ENCODE peak calls at places on chromosomes 11 and 22, in nine cellular contexts. One of them, this sample, is unnamed.

GRCh38 chr11:127074151-127074761 is 73.7 kb upstream of the KIRREL3 start:
- DNase-seq in stimulated activated CD4-positive, alpha-beta T cell treated with anti-CD3 and anti-CD28 coated beads, TNF-alpha, amount 100 ng/mL, for 24 hours: no peak
- DNase-seq in SK-MEL-5: peak; percentile 37
- DNase-seq in activated T-helper 1 cell treated with Interleukin-2 at 50 U/mL for 16 hours: no peak
- DNase-seq in activated T-cell treated with anti-CD3 and anti-CD28 coated beads for 1 hour: no peak
- DNase-seq in Right ventricle myocardium superior: no peak
- DNase-seq in EH: peak; percentile 74
- DNase-seq in psoas muscle: no peak
- DNase-seq in heart right ventricle: no peak
- DNase-seq in this sample: no peak

GRCh38 chr11:37087650-37088572 is 489.9 kb upstream of the RAG2 start:
- DNase-seq in stimulated activated CD4-positive, alpha-beta T cell treated with anti-CD3 and anti-CD28 coated beads, TNF-alpha, amount 100 ng/mL, for 24 hours: no peak
- DNase-seq in SK-MEL-5: no peak
- DNase-seq in activated T-helper 1 cell treated with Interleukin-2 at 50 U/mL for 16 hours: no peak
- DNase-seq in activated T-cell treated with anti-CD3 and anti-CD28 coated beads for 1 hour: no peak
- DNase-seq in Right ventricle myocardium superior: no peak
- DNase-seq in EH: no peak
- DNase-seq in psoas muscle: no peak
- DNase-seq in heart right ventricle: no peak
- DNase-seq in this sample: no peak

GRCh38 chr22:27046603-27047002 is 389.2 kb downstream of the MIAT start:
- DNase-seq in stimulated activated CD4-positive, alpha-beta T cell treated with anti-CD3 and anti-CD28 coated beads, TNF-alpha, amount 100 ng/mL, for 24 hours: no peak
- DNase-seq in SK-MEL-5: no peak
- DNase-seq in activated T-helper 1 cell treated with Interleukin-2 at 50 U/mL for 16 hours: no peak
- DNase-seq in activated T-cell treated with anti-CD3 and anti-CD28 coated beads for 1 hour: no peak
- DNase-seq in Right ventricle myocardium superior: no peak
- DNase-seq in EH: no peak
- DNase-seq in psoas muscle: no peak
- DNase-seq in heart right ventricle: no peak
- DNase-seq in this sample: no peak

GRCh38 chr11:121581607-121582006 is 128.8 kb upstream of the SORL1-AS1 start:
- DNase-seq in stimulated activated CD4-positive, alpha-beta T cell treated with anti-CD3 and anti-CD28 coated beads, TNF-alpha, amount 100 ng/mL, for 24 hours: no peak
- DNase-seq in SK-MEL-5: no peak
- DNase-seq in activated T-helper 1 cell treated with Interleukin-2 at 50 U/mL for 16 hours: no peak
- DNase-seq in activated T-cell treated with anti-CD3 and anti-CD28 coated beads for 1 hour: no peak
- DNase-seq in Right ventricle myocardium superior: no peak
- DNase-seq in EH: no peak
- DNase-seq in psoas muscle: no peak
- DNase-seq in heart right ventricle: no peak
- DNase-seq in this sample: no peak

GRCh38 chr11:108616549-108616948 is 23.0 kb upstream of the EXPH5 start:
- DNase-seq in stimulated activated CD4-positive, alpha-beta T cell treated with anti-CD3 and anti-CD28 coated beads, TNF-alpha, amount 100 ng/mL, for 24 hours: no peak
- DNase-seq in SK-MEL-5: no peak
- DNase-seq in activated T-helper 1 cell treated with Interleukin-2 at 50 U/mL for 16 hours: no peak
- DNase-seq in activated T-cell treated with anti-CD3 and anti-CD28 coated beads for 1 hour: no peak
- DNase-seq in Right ventricle myocardium superior: no peak
- DNase-seq in EH: peak; percentile 54
- DNase-seq in psoas muscle: no peak
- DNase-seq in heart right ventricle: no peak
- DNase-seq in this sample: no peak

GRCh38 chr11:75786101-75786736 is 17.6 kb downstream of the DGAT2 start:
- DNase-seq in stimulated activated CD4-positive, alpha-beta T cell treated with anti-CD3 and anti-CD28 coated beads, TNF-alpha, amount 100 ng/mL, for 24 hours: no peak
- DNase-seq in SK-MEL-5: no peak
- DNase-seq in activated T-helper 1 cell treated with Interleukin-2 at 50 U/mL for 16 hours: no peak
- DNase-seq in activated T-cell treated with anti-CD3 and anti-CD28 coated beads for 1 hour: no peak
- DNase-seq in Right ventricle myocardium superior: peak; percentile 17
- DNase-seq in EH: no peak
- DNase-seq in psoas muscle: peak; percentile 17
- DNase-seq in heart right ventricle: no peak
- DNase-seq in this sample: no peak

GRCh38 chr11:32094931-32095330 is 4.1 kb downstream of the RCN1 start:
- DNase-seq in stimulated activated CD4-positive, alpha-beta T cell treated with anti-CD3 and anti-CD28 coated beads, TNF-alpha, amount 100 ng/mL, for 24 hours: no peak
- DNase-seq in SK-MEL-5: no peak
- DNase-seq in activated T-helper 1 cell treated with Interleukin-2 at 50 U/mL for 16 hours: no peak
- DNase-seq in activated T-cell treated with anti-CD3 and anti-CD28 coated beads for 1 hour: no peak
- DNase-seq in Right ventricle myocardium superior: peak; percentile 43
- DNase-seq in EH: peak; percentile 27
- DNase-seq in psoas muscle: no peak
- DNase-seq in heart right ventricle: no peak
- DNase-seq in this sample: no peak

GRCh38 chr11:124961972-124962609 is 8.1 kb downstream of the CCDC15 start:
- DNase-seq in stimulated activated CD4-positive, alpha-beta T cell treated with anti-CD3 and anti-CD28 coated beads, TNF-alpha, amount 100 ng/mL, for 24 hours: no peak
- DNase-seq in SK-MEL-5: peak; percentile 88
- DNase-seq in activated T-helper 1 cell treated with Interleukin-2 at 50 U/mL for 16 hours: no peak
- DNase-seq in activated T-cell treated with anti-CD3 and anti-CD28 coated beads for 1 hour: no peak
- DNase-seq in Right ventricle myocardium superior: no peak
- DNase-seq in EH: peak; percentile 80
- DNase-seq in psoas muscle: no peak
- DNase-seq in heart right ventricle: no peak
- DNase-seq in this sample: no peak

GRCh38 chr11:87251560-87251959 is 213.8 kb downstream of the TMEM135 start:
- DNase-seq in stimulated activated CD4-positive, alpha-beta T cell treated with anti-CD3 and anti-CD28 coated beads, TNF-alpha, amount 100 ng/mL, for 24 hours: no peak
- DNase-seq in SK-MEL-5: no peak
- DNase-seq in activated T-helper 1 cell treated with Interleukin-2 at 50 U/mL for 16 hours: no peak
- DNase-seq in activated T-cell treated with anti-CD3 and anti-CD28 coated beads for 1 hour: no peak
- DNase-seq in Right ventricle myocardium superior: no peak
- DNase-seq in EH: no peak
- DNase-seq in psoas muscle: no peak
- DNase-seq in heart right ventricle: no peak
- DNase-seq in this sample: no peak

GRCh38 chr11:27216268-27217149 is 146.5 kb downstream of the CCDC34 start:
- DNase-seq in stimulated activated CD4-positive, alpha-beta T cell treated with anti-CD3 and anti-CD28 coated beads, TNF-alpha, amount 100 ng/mL, for 24 hours: no peak
- DNase-seq in SK-MEL-5: no peak
- DNase-seq in activated T-helper 1 cell treated with Interleukin-2 at 50 U/mL for 16 hours: no peak
- DNase-seq in activated T-cell treated with anti-CD3 and anti-CD28 coated beads for 1 hour: no peak
- DNase-seq in Right ventricle myocardium superior: peak; percentile 87
- DNase-seq in EH: peak; percentile 65
- DNase-seq in psoas muscle: peak; percentile 86
- DNase-seq in heart right ventricle: peak; percentile 75
- DNase-seq in this sample: no peak

GRCh38 chr11:62603072-62603408 is 1.4 kb upstream of the MTA2 start:
- DNase-seq in stimulated activated CD4-positive, alpha-beta T cell treated with anti-CD3 and anti-CD28 coated beads, TNF-alpha, amount 100 ng/mL, for 24 hours: no peak
- DNase-seq in SK-MEL-5: no peak
- DNase-seq in activated T-helper 1 cell treated with Interleukin-2 at 50 U/mL for 16 hours: no peak
- DNase-seq in activated T-cell treated with anti-CD3 and anti-CD28 coated beads for 1 hour: no peak
- DNase-seq in Right ventricle myocardium superior: peak; percentile 54
- DNase-seq in EH: no peak
- DNase-seq in psoas muscle: no peak
- DNase-seq in heart right ventricle: no peak
- DNase-seq in this sample: no peak

GRCh38 chr11:78727816-78728215 is 153.2 kb upstream of the NARS2 start:
- DNase-seq in stimulated activated CD4-positive, alpha-beta T cell treated with anti-CD3 and anti-CD28 coated beads, TNF-alpha, amount 100 ng/mL, for 24 hours: no peak
- DNase-seq in SK-MEL-5: no peak
- DNase-seq in activated T-helper 1 cell treated with Interleukin-2 at 50 U/mL for 16 hours: no peak
- DNase-seq in activated T-cell treated with anti-CD3 and anti-CD28 coated beads for 1 hour: no peak
- DNase-seq in Right ventricle myocardium superior: no peak
- DNase-seq in EH: no peak
- DNase-seq in psoas muscle: no peak
- DNase-seq in heart right ventricle: no peak
- DNase-seq in this sample: no peak

GRCh38 chr22:32106930-32107329 is 52.2 kb downstream of the C22orf42 start:
- DNase-seq in stimulated activated CD4-positive, alpha-beta T cell treated with anti-CD3 and anti-CD28 coated beads, TNF-alpha, amount 100 ng/mL, for 24 hours: no peak
- DNase-seq in SK-MEL-5: peak; percentile 30
- DNase-seq in activated T-helper 1 cell treated with Interleukin-2 at 50 U/mL for 16 hours: no peak
- DNase-seq in activated T-cell treated with anti-CD3 and anti-CD28 coated beads for 1 hour: no peak
- DNase-seq in Right ventricle myocardium superior: no peak
- DNase-seq in EH: peak; percentile 32
- DNase-seq in psoas muscle: no peak
- DNase-seq in heart right ventricle: no peak
- DNase-seq in this sample: no peak

GRCh38 chr22:29306175-29306829 is at the start of gene GAS2L1:
- DNase-seq in stimulated activated CD4-positive, alpha-beta T cell treated with anti-CD3 and anti-CD28 coated beads, TNF-alpha, amount 100 ng/mL, for 24 hours: peak; percentile 50
- DNase-seq in SK-MEL-5: peak; percentile 87
- DNase-seq in activated T-helper 1 cell treated with Interleukin-2 at 50 U/mL for 16 hours: no peak
- DNase-seq in activated T-cell treated with anti-CD3 and anti-CD28 coated beads for 1 hour: peak; percentile 27
- DNase-seq in Right ventricle myocardium superior: peak; percentile 93
- DNase-seq in EH: peak; percentile 86
- DNase-seq in psoas muscle: peak; percentile 93
- DNase-seq in heart right ventricle: peak; percentile 90
- DNase-seq in this sample: no peak

GRCh38 chr11:12157241-12157661 is 46.9 kb downstream of the MICAL2 start:
- DNase-seq in stimulated activated CD4-positive, alpha-beta T cell treated with anti-CD3 and anti-CD28 coated beads, TNF-alpha, amount 100 ng/mL, for 24 hours: no peak
- DNase-seq in SK-MEL-5: no peak
- DNase-seq in activated T-helper 1 cell treated with Interleukin-2 at 50 U/mL for 16 hours: no peak
- DNase-seq in activated T-cell treated with anti-CD3 and anti-CD28 coated beads for 1 hour: no peak
- DNase-seq in Right ventricle myocardium superior: no peak
- DNase-seq in EH: peak; percentile 92
- DNase-seq in psoas muscle: no peak
- DNase-seq in heart right ventricle: no peak
- DNase-seq in this sample: no peak

GRCh38 chr11:57785072-57785471 is 23.5 kb downstream of the CTNND1 start:
- DNase-seq in stimulated activated CD4-positive, alpha-beta T cell treated with anti-CD3 and anti-CD28 coated beads, TNF-alpha, amount 100 ng/mL, for 24 hours: no peak
- DNase-seq in SK-MEL-5: no peak
- DNase-seq in activated T-helper 1 cell treated with Interleukin-2 at 50 U/mL for 16 hours: no peak
- DNase-seq in activated T-cell treated with anti-CD3 and anti-CD28 coated beads for 1 hour: no peak
- DNase-seq in Right ventricle myocardium superior: no peak
- DNase-seq in EH: no peak
- DNase-seq in psoas muscle: no peak
- DNase-seq in heart right ventricle: no peak
- DNase-seq in this sample: no peak

GRCh38 chr11:107752954-107753822 is 41.3 kb upstream of the SLN start:
- DNase-seq in stimulated activated CD4-positive, alpha-beta T cell treated with anti-CD3 and anti-CD28 coated beads, TNF-alpha, amount 100 ng/mL, for 24 hours: no peak
- DNase-seq in SK-MEL-5: no peak
- DNase-seq in activated T-helper 1 cell treated with Interleukin-2 at 50 U/mL for 16 hours: no peak
- DNase-seq in activated T-cell treated with anti-CD3 and anti-CD28 coated beads for 1 hour: no peak
- DNase-seq in Right ventricle myocardium superior: no peak
- DNase-seq in EH: peak; percentile 64
- DNase-seq in psoas muscle: no peak
- DNase-seq in heart right ventricle: no peak
- DNase-seq in this sample: no peak

GRCh38 chr22:17396531-17396930 is 27.3 kb downstream of the CECR2 start:
- DNase-seq in stimulated activated CD4-positive, alpha-beta T cell treated with anti-CD3 and anti-CD28 coated beads, TNF-alpha, amount 100 ng/mL, for 24 hours: no peak
- DNase-seq in SK-MEL-5: no peak
- DNase-seq in activated T-helper 1 cell treated with Interleukin-2 at 50 U/mL for 16 hours: no peak
- DNase-seq in activated T-cell treated with anti-CD3 and anti-CD28 coated beads for 1 hour: no peak
- DNase-seq in Right ventricle myocardium superior: no peak
- DNase-seq in EH: no peak
- DNase-seq in psoas muscle: no peak
- DNase-seq in heart right ventricle: no peak
- DNase-seq in this sample: no peak

GRCh38 chr22:46846154-46846831 is 83.8 kb downstream of the TBC1D22A start:
- DNase-seq in stimulated activated CD4-positive, alpha-beta T cell treated with anti-CD3 and anti-CD28 coated beads, TNF-alpha, amount 100 ng/mL, for 24 hours: no peak
- DNase-seq in SK-MEL-5: no peak
- DNase-seq in activated T-helper 1 cell treated with Interleukin-2 at 50 U/mL for 16 hours: no peak
- DNase-seq in activated T-cell treated with anti-CD3 and anti-CD28 coated beads for 1 hour: no peak
- DNase-seq in Right ventricle myocardium superior: no peak
- DNase-seq in EH: no peak
- DNase-seq in psoas muscle: no peak
- DNase-seq in heart right ventricle: no peak
- DNase-seq in this sample: peak; percentile 8

GRCh38 chr22:46036558-46037408 is 59.8 kb upstream of the WNT7B start:
- DNase-seq in stimulated activated CD4-positive, alpha-beta T cell treated with anti-CD3 and anti-CD28 coated beads, TNF-alpha, amount 100 ng/mL, for 24 hours: no peak
- DNase-seq in SK-MEL-5: peak; percentile 62
- DNase-seq in activated T-helper 1 cell treated with Interleukin-2 at 50 U/mL for 16 hours: no peak
- DNase-seq in activated T-cell treated with anti-CD3 and anti-CD28 coated beads for 1 hour: peak; percentile 42
- DNase-seq in Right ventricle myocardium superior: no peak
- DNase-seq in EH: peak; percentile 36
- DNase-seq in psoas muscle: no peak
- DNase-seq in heart right ventricle: no peak
- DNase-seq in this sample: no peak

GRCh38 chr22:22612516-22612915 is 31.9 kb upstream of the GGTLC2 start:
- DNase-seq in stimulated activated CD4-positive, alpha-beta T cell treated with anti-CD3 and anti-CD28 coated beads, TNF-alpha, amount 100 ng/mL, for 24 hours: no peak
- DNase-seq in SK-MEL-5: no peak
- DNase-seq in activated T-helper 1 cell treated with Interleukin-2 at 50 U/mL for 16 hours: no peak
- DNase-seq in activated T-cell treated with anti-CD3 and anti-CD28 coated beads for 1 hour: no peak
- DNase-seq in Right ventricle myocardium superior: no peak
- DNase-seq in EH: no peak
- DNase-seq in psoas muscle: no peak
- DNase-seq in heart right ventricle: no peak
- DNase-seq in this sample: no peak

GRCh38 chr11:122524532-122524882 is 131.0 kb upstream of the UBASH3B start:
- DNase-seq in stimulated activated CD4-positive, alpha-beta T cell treated with anti-CD3 and anti-CD28 coated beads, TNF-alpha, amount 100 ng/mL, for 24 hours: no peak
- DNase-seq in SK-MEL-5: no peak
- DNase-seq in activated T-helper 1 cell treated with Interleukin-2 at 50 U/mL for 16 hours: no peak
- DNase-seq in activated T-cell treated with anti-CD3 and anti-CD28 coated beads for 1 hour: no peak
- DNase-seq in Right ventricle myocardium superior: no peak
- DNase-seq in EH: peak; percentile 19
- DNase-seq in psoas muscle: no peak
- DNase-seq in heart right ventricle: no peak
- DNase-seq in this sample: no peak

GRCh38 chr22:18048441-18048898 is 24.1 kb upstream of the MICAL3 start:
- DNase-seq in stimulated activated CD4-positive, alpha-beta T cell treated with anti-CD3 and anti-CD28 coated beads, TNF-alpha, amount 100 ng/mL, for 24 hours: no peak
- DNase-seq in SK-MEL-5: no peak
- DNase-seq in activated T-helper 1 cell treated with Interleukin-2 at 50 U/mL for 16 hours: no peak
- DNase-seq in activated T-cell treated with anti-CD3 and anti-CD28 coated beads for 1 hour: no peak
- DNase-seq in Right ventricle myocardium superior: no peak
- DNase-seq in EH: peak; percentile 82
- DNase-seq in psoas muscle: peak; percentile 64
- DNase-seq in heart right ventricle: no peak
- DNase-seq in this sample: no peak

GRCh38 chr11:12166299-12167092 is 56.1 kb downstream of the MICAL2 start:
- DNase-seq in stimulated activated CD4-positive, alpha-beta T cell treated with anti-CD3 and anti-CD28 coated beads, TNF-alpha, amount 100 ng/mL, for 24 hours: no peak
- DNase-seq in SK-MEL-5: no peak
- DNase-seq in activated T-helper 1 cell treated with Interleukin-2 at 50 U/mL for 16 hours: no peak
- DNase-seq in activated T-cell treated with anti-CD3 and anti-CD28 coated beads for 1 hour: no peak
- DNase-seq in Right ventricle myocardium superior: no peak
- DNase-seq in EH: no peak
- DNase-seq in psoas muscle: no peak
- DNase-seq in heart right ventricle: no peak
- DNase-seq in this sample: no peak

GRCh38 chr22:16959345-16959930 is 48.6 kb downstream of the GAB4 start:
- DNase-seq in stimulated activated CD4-positive, alpha-beta T cell treated with anti-CD3 and anti-CD28 coated beads, TNF-alpha, amount 100 ng/mL, for 24 hours: no peak
- DNase-seq in SK-MEL-5: no peak
- DNase-seq in activated T-helper 1 cell treated with Interleukin-2 at 50 U/mL for 16 hours: no peak
- DNase-seq in activated T-cell treated with anti-CD3 and anti-CD28 coated beads for 1 hour: no peak
- DNase-seq in Right ventricle myocardium superior: no peak
- DNase-seq in EH: no peak
- DNase-seq in psoas muscle: no peak
- DNase-seq in heart right ventricle: no peak
- DNase-seq in this sample: no peak

GRCh38 chr11:121582296-121582695 is 129.5 kb upstream of the SORL1-AS1 start:
- DNase-seq in stimulated activated CD4-positive, alpha-beta T cell treated with anti-CD3 and anti-CD28 coated beads, TNF-alpha, amount 100 ng/mL, for 24 hours: no peak
- DNase-seq in SK-MEL-5: peak; percentile 67
- DNase-seq in activated T-helper 1 cell treated with Interleukin-2 at 50 U/mL for 16 hours: no peak
- DNase-seq in activated T-cell treated with anti-CD3 and anti-CD28 coated beads for 1 hour: no peak
- DNase-seq in Right ventricle myocardium superior: no peak
- DNase-seq in EH: no peak
- DNase-seq in psoas muscle: no peak
- DNase-seq in heart right ventricle: no peak
- DNase-seq in this sample: no peak

GRCh38 chr11:10355257-10355661 is 50.4 kb downstream of the ADM start:
- DNase-seq in stimulated activated CD4-positive, alpha-beta T cell treated with anti-CD3 and anti-CD28 coated beads, TNF-alpha, amount 100 ng/mL, for 24 hours: no peak
- DNase-seq in SK-MEL-5: no peak
- DNase-seq in activated T-helper 1 cell treated with Interleukin-2 at 50 U/mL for 16 hours: no peak
- DNase-seq in activated T-cell treated with anti-CD3 and anti-CD28 coated beads for 1 hour: no peak
- DNase-seq in Right ventricle myocardium superior: no peak
- DNase-seq in EH: peak; percentile 89
- DNase-seq in psoas muscle: no peak
- DNase-seq in heart right ventricle: no peak
- DNase-seq in this sample: no peak

GRCh38 chr11:80156062-80156461 is 715.2 kb upstream of the TENM4 start:
- DNase-seq in stimulated activated CD4-positive, alpha-beta T cell treated with anti-CD3 and anti-CD28 coated beads, TNF-alpha, amount 100 ng/mL, for 24 hours: no peak
- DNase-seq in SK-MEL-5: no peak
- DNase-seq in activated T-helper 1 cell treated with Interleukin-2 at 50 U/mL for 16 hours: no peak
- DNase-seq in activated T-cell treated with anti-CD3 and anti-CD28 coated beads for 1 hour: no peak
- DNase-seq in Right ventricle myocardium superior: no peak
- DNase-seq in EH: no peak
- DNase-seq in psoas muscle: no peak
- DNase-seq in heart right ventricle: no peak
- DNase-seq in this sample: no peak

GRCh38 chr22:29873943-29874342 is 9.0 kb upstream of the MTMR3 start:
- DNase-seq in stimulated activated CD4-positive, alpha-beta T cell treated with anti-CD3 and anti-CD28 coated beads, TNF-alpha, amount 100 ng/mL, for 24 hours: no peak
- DNase-seq in SK-MEL-5: no peak
- DNase-seq in activated T-helper 1 cell treated with Interleukin-2 at 50 U/mL for 16 hours: no peak
- DNase-seq in activated T-cell treated with anti-CD3 and anti-CD28 coated beads for 1 hour: no peak
- DNase-seq in Right ventricle myocardium superior: no peak
- DNase-seq in EH: peak; percentile 12
- DNase-seq in psoas muscle: no peak
- DNase-seq in heart right ventricle: no peak
- DNase-seq in this sample: no peak

GRCh38 chr11:47161134-47161854 is 15.4 kb downstream of the ARFGAP2 start:
- DNase-seq in stimulated activated CD4-positive, alpha-beta T cell treated with anti-CD3 and anti-CD28 coated beads, TNF-alpha, amount 100 ng/mL, for 24 hours: peak; percentile 58
- DNase-seq in SK-MEL-5: peak; percentile 78
- DNase-seq in activated T-helper 1 cell treated with Interleukin-2 at 50 U/mL for 16 hours: peak; percentile 38
- DNase-seq in activated T-cell treated with anti-CD3 and anti-CD28 coated beads for 1 hour: peak; percentile 46
- DNase-seq in Right ventricle myocardium superior: peak; percentile 64
- DNase-seq in EH: peak; percentile 77
- DNase-seq in psoas muscle: peak; percentile 86
- DNase-seq in heart right ventricle: peak; percentile 45
- DNase-seq in this sample: no peak

GRCh38 chr11:17596310-17596669 is 49.2 kb downstream of the OTOG start:
- DNase-seq in stimulated activated CD4-positive, alpha-beta T cell treated with anti-CD3 and anti-CD28 coated beads, TNF-alpha, amount 100 ng/mL, for 24 hours: no peak
- DNase-seq in SK-MEL-5: no peak
- DNase-seq in activated T-helper 1 cell treated with Interleukin-2 at 50 U/mL for 16 hours: no peak
- DNase-seq in activated T-cell treated with anti-CD3 and anti-CD28 coated beads for 1 hour: no peak
- DNase-seq in Right ventricle myocardium superior: no peak
- DNase-seq in EH: no peak
- DNase-seq in psoas muscle: no peak
- DNase-seq in heart right ventricle: no peak
- DNase-seq in this sample: no peak